ENCODE peak calls at places on chromosomes 3 and 15, in eight cellular contexts. E is psoas muscle, U is BE2C, P is lung, Z is endodermal cell, F is fibroblast of lung, B is foreskin fibroblast, A is AG09309. O is an unnamed sample.
A peak's percentile ranks its signal among the peaks of the same experiment; 100 is the strongest.

GRCh38 chr3:156817931-156818765 is 8.0 kb upstream of the LEKR1 start:
- DNase-seq in E (no peak), U (no peak), P (no peak), Z (no peak), F (no peak), B (no peak), A (no peak), O (peak; percentile 9)

GRCh38 chr3:70890085-70890484 is 577.6 kb upstream of the MDFIC2 start:
- DNase-seq in E (no peak), U (no peak), P (no peak), Z (no peak), F (no peak), B (no peak), A (no peak), O (no peak)

GRCh38 chr15:101390060-101390459 is 95.0 kb upstream of the SNRPA1 start:
- DNase-seq in E (no peak), U (no peak), P (no peak), Z (no peak), F (no peak), B (no peak), A (no peak), O (no peak)

GRCh38 chr3:57958642-57959406 is 49.4 kb upstream of the FLNB start:
- DNase-seq in E (no peak), U (no peak), P (no peak), Z (no peak), F (no peak), B (no peak), A (no peak), O (peak; percentile 39)

GRCh38 chr3:163261056-163261455 is 1764.4 kb downstream of the OTOL1 start:
- DNase-seq in E (no peak), U (no peak), P (no peak), Z (no peak), F (no peak), B (no peak), A (no peak), O (no peak)

GRCh38 chr15:73082719-73083275 is 30.5 kb downstream of the NEO1 start:
- DNase-seq in E (no peak), U (no peak), P (no peak), Z (no peak), F (no peak), B (no peak), A (no peak), O (peak; percentile 2)

GRCh38 chr15:48073881-48074280 is 46.9 kb upstream of the SLC24A5 start:
- DNase-seq in E (no peak), U (no peak), P (no peak), Z (no peak), F (no peak), B (no peak), A (no peak), O (no peak)

GRCh38 chr15:68620721-68621528 is 42.1 kb downstream of the CORO2B start:
- DNase-seq in E (peak; percentile 92), U (peak; percentile 85), P (peak; percentile 73), Z (no peak), F (peak; percentile 99), B (peak; percentile 98), A (peak; percentile 95), O (peak; percentile 99)

GRCh38 chr15:92899910-92900711 is at the start of gene CHD2:
- DNase-seq in E (peak; percentile 50), U (peak; percentile 72), P (no peak), Z (peak; percentile 89), F (peak; percentile 90), B (peak; percentile 72), A (peak; percentile 48), O (peak; percentile 91)

GRCh38 chr3:157494581-157495281 is 8.5 kb downstream of the VEPH1 start:
- DNase-seq in E (no peak), U (no peak), P (no peak), Z (no peak), F (no peak), B (no peak), A (no peak), O (peak; percentile 48)

GRCh38 chr3:168467085-168467714 is 371.5 kb upstream of the GOLIM4 start:
- DNase-seq in E (no peak), U (no peak), P (peak; percentile 35), Z (peak; percentile 59), F (peak; percentile 79), B (peak; percentile 10), A (no peak), O (peak; percentile 70)

GRCh38 chr15:31499236-31499952 is 172.8 kb downstream of the KLF13 start:
- DNase-seq in E (no peak), U (no peak), P (peak; percentile 25), Z (no peak), F (no peak), B (no peak), A (no peak), O (no peak)

DNA sequence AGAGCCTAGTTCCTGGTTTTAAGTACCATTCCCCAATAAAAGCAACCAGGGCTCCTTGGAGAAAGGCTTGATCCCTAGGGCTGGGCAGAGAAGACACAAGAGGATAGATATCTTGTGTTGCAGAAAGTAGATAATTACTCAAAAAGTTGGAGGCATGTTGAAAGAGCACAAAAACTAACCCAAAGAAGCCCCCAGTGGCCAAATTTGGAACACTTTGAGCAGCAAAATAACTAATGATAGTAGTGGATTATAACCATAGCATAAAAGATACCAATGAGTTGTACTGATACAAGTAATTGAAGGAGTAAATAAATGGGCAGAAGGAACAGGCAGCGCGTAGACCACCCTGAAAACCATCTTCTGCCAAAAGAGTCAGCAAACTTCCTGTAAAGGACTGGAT is 12.0 kb downstream of the EXOSC7 start:
- DNase-seq in E (no peak), U (no peak), P (no peak), Z (no peak), F (peak; percentile 17), B (no peak), A (no peak), O (peak; percentile 50)
- H3K4me3 ChIP-seq in E (no peak overlapping the region), U (no peak overlapping the region), P (no peak overlapping the region), Z (no peak overlapping the region), F (no peak overlapping the region), B (no peak overlapping the region), A (no peak overlapping the region), O (no peak overlapping the region)

GRCh38 chr3:101037613-101038012 is 44.4 kb upstream of the ABI3BP start:
- DNase-seq in E (no peak), U (no peak), P (no peak), Z (no peak), F (no peak), B (no peak), A (no peak), O (no peak)

GRCh38 chr3:101036676-101037075 is 43.5 kb upstream of the ABI3BP start:
- DNase-seq in E (no peak), U (no peak), P (no peak), Z (no peak), F (no peak), B (no peak), A (no peak), O (no peak)

GRCh38 chr3:101038393-101038792 is 45.2 kb upstream of the ABI3BP start:
- DNase-seq in E (no peak), U (no peak), P (no peak), Z (no peak), F (peak; percentile 11), B (no peak), A (peak; percentile 7), O (peak; percentile 42)

GRCh38 chr3:101038880-101039279 is 45.7 kb upstream of the ABI3BP start:
- DNase-seq in E (no peak), U (no peak), P (no peak), Z (no peak), F (no peak), B (no peak), A (peak; percentile 37), O (no peak)

GRCh38 chr3:101039285-101039684 is 46.1 kb upstream of the ABI3BP start:
- DNase-seq in E (no peak), U (no peak), P (no peak), Z (no peak), F (no peak), B (no peak), A (no peak), O (no peak)
- TF ChIP-seq CTCF in E (no peak), U (no peak), P (no peak), Z (no peak), F (no peak), B (no peak), A (no peak), O (no peak)

DNA sequence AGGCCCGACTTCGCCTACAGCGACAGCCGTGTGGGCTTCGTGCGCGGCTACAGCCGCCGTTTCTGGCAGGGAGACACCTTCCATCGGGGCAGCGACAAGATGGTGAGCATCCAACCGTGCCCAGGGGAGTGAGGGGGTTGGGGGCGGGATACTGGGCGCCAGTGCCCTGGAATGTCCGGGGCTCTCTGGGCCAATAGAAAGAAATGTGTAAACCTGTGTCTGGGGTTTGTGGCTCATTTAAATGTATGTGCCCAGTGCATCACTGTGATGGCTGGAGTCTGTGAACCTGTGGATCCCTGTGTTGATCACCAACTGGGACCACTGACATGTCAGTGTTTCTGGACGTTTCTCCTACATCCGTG is 423 bp downstream of the CHAC1 start:
- DNase-seq in E (no peak), U (no peak), P (no peak), Z (no peak), F (no peak), B (no peak), A (no peak), O (no peak)
- H3K4me3 ChIP-seq in E (peak overlapping the region; percentile 84), U (peak overlapping the region; percentile 87), P (peak overlapping the region; percentile 53), Z (peak overlapping the region; percentile 90), F (peak overlapping the region; percentile 66), B (peak overlapping the region; percentile 89), A (peak overlapping the region; percentile 95), O (peak overlapping the region; percentile 88)

GRCh38 chr3:122088519-122088918 is 33.4 kb downstream of the CD86 start:
- DNase-seq in E (no peak), U (no peak), P (no peak), Z (no peak), F (no peak), B (no peak), A (no peak), O (no peak)

GRCh38 chr3:122091602-122092006 is 36.4 kb downstream of the CD86 start:
- DNase-seq in E (no peak), U (no peak), P (no peak), Z (no peak), F (no peak), B (no peak), A (no peak), O (no peak)

GRCh38 chr3:122094693-122095092 is 39.5 kb downstream of the CD86 start:
- DNase-seq in E (no peak), U (no peak), P (no peak), Z (no peak), F (no peak), B (no peak), A (no peak), O (no peak)

GRCh38 chr3:122094125-122094524 is 39.0 kb downstream of the CD86 start:
- DNase-seq in E (no peak), U (no peak), P (no peak), Z (no peak), F (no peak), B (no peak), A (no peak), O (no peak)

DNA sequence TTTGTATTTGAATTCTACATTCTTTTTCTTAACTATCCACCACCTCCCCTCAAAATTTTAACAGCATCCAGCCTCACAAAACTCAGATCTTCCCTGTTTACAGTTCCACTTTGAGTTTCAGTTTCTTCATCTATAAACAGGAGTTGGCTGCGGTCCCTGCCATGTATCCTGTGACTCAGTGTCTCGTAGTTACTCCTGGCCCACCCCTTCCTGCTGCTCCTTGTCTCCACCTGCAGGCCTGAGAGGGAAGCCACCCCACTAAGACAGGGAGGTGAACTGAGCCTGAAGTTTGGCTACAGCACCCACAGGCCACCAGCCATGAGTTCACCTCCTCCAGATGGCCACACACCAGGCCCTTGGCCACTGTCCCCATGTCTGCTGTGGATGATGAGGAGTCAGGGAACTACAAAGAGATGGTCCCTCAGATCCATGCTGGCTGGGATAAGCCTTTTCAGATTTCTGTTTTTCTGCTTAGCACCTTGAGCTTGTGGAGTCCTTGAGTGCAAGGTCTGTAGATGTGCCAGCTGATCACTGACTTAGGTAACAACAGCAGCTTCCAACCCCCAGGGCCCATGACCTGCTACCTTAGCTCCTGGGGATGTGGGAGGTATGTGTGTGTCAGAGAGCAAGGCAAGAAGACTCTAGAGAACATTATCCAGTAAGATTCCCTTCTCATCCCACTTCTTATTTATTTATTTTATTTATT is 37.5 kb downstream of the CD86 start:
- DNase-seq in E (peak; percentile 24), U (peak; percentile 36), P (no peak), Z (peak; percentile 64), F (no peak), B (no peak), A (no peak), O (peak; percentile 25)
- TF ChIP-seq CTCF in E (no peak), U (peak; percentile 61), P (no peak), Z (peak; percentile 73), F (peak; percentile 29), B (peak; percentile 31), A (peak; percentile 59), O (peak; percentile 51)